ENCODE peak calls at places on chromosome 16, in five cellular contexts. One of them, this sample, is unnamed. For H3K9me3, the result is how much of the 10 kb centered on the place peaks cover.

GRCh38 chr16:65889533-65889966 is 476.9 kb upstream of the CDH5 start:
- DNase-seq in cardiac muscle cell: peak
- DNase-seq in stomach: no peak
- DNase-seq in PC-3: peak
- DNase-seq in neuronal stem cell: no peak
- DNase-seq in this sample: peak

GRCh38 chr16:56989988-56990387 is 631 bp downstream of the NLRC5 start:
- DNase-seq in cardiac muscle cell: no peak
- DNase-seq in stomach: no peak
- DNase-seq in PC-3: no peak
- DNase-seq in neuronal stem cell: no peak
- DNase-seq in this sample: no peak

GRCh38 chr16:79664407-79664806 is 63.9 kb upstream of the MAF start:
- DNase-seq in cardiac muscle cell: no peak
- DNase-seq in stomach: no peak
- DNase-seq in PC-3: no peak
- DNase-seq in neuronal stem cell: no peak
- DNase-seq in this sample: no peak

GRCh38 chr16:6725634-6726331 is 606.9 kb upstream of the RBFOX1 start:
- DNase-seq in cardiac muscle cell: no peak
- DNase-seq in stomach: no peak
- DNase-seq in PC-3: peak
- DNase-seq in neuronal stem cell: no peak
- DNase-seq in this sample: peak

GRCh38 chr16:87780385-87780989 is 14.7 kb upstream of the KLHDC4 start:
- DNase-seq in cardiac muscle cell: peak
- DNase-seq in stomach: peak
- DNase-seq in PC-3: no peak
- DNase-seq in neuronal stem cell: no peak
- DNase-seq in this sample: no peak

GRCh38 chr16:11079657-11080187 is 135.4 kb downstream of the CLEC16A start:
- DNase-seq in cardiac muscle cell: peak
- DNase-seq in stomach: no peak
- DNase-seq in PC-3: peak
- DNase-seq in neuronal stem cell: no peak
- DNase-seq in this sample: no peak

GRCh38 chr16:68800257-68800875 is 43.0 kb upstream of the TANGO6 start:
- DNase-seq in cardiac muscle cell: peak
- DNase-seq in stomach: peak
- DNase-seq in PC-3: peak
- DNase-seq in neuronal stem cell: peak
- DNase-seq in this sample: peak

GRCh38 chr16:85616608-85617311 is 3.6 kb downstream of the GSE1 start:
- DNase-seq in cardiac muscle cell: no peak
- DNase-seq in stomach: peak
- DNase-seq in PC-3: no peak
- DNase-seq in neuronal stem cell: no peak
- DNase-seq in this sample: no peak

GRCh38 chr16:23836404-23837291 is 865 bp downstream of the PRKCB start:
- DNase-seq in cardiac muscle cell: no peak
- DNase-seq in stomach: peak
- DNase-seq in PC-3: no peak
- DNase-seq in neuronal stem cell: no peak
- DNase-seq in this sample: peak

GRCh38 chr16:10113248-10113647 is 69.0 kb downstream of the GRIN2A start:
- DNase-seq in cardiac muscle cell: no peak
- DNase-seq in stomach: no peak
- DNase-seq in PC-3: no peak
- DNase-seq in neuronal stem cell: no peak
- DNase-seq in this sample: no peak

GRCh38 chr16:86080982-86081381 is 182.0 kb downstream of the IRF8 start:
- DNase-seq in cardiac muscle cell: no peak
- DNase-seq in stomach: no peak
- DNase-seq in PC-3: no peak
- DNase-seq in neuronal stem cell: no peak
- DNase-seq in this sample: no peak

GRCh38 chr16:64983983-64984382 is 137.9 kb downstream of the CDH11 start:
- DNase-seq in cardiac muscle cell: peak
- DNase-seq in stomach: no peak
- DNase-seq in PC-3: peak
- DNase-seq in neuronal stem cell: peak
- DNase-seq in this sample: peak

GRCh38 chr16:74742051-74742481 is 32.6 kb downstream of the FA2H start:
- DNase-seq in cardiac muscle cell: peak
- DNase-seq in stomach: no peak
- DNase-seq in PC-3: no peak
- DNase-seq in neuronal stem cell: no peak
- DNase-seq in this sample: no peak

GRCh38 chr16:340370-341091 is 12.0 kb downstream of the AXIN1 start:
- DNase-seq in cardiac muscle cell: no peak
- DNase-seq in stomach: no peak
- DNase-seq in PC-3: no peak
- DNase-seq in neuronal stem cell: no peak
- DNase-seq in this sample: no peak

GRCh38 chr16:342455-343213 is 9.9 kb downstream of the AXIN1 start:
- DNase-seq in cardiac muscle cell: no peak
- DNase-seq in stomach: no peak
- DNase-seq in PC-3: no peak
- DNase-seq in neuronal stem cell: no peak
- DNase-seq in this sample: no peak

GRCh38 chr16:337975-338575 is 14.4 kb downstream of the AXIN1 start:
- DNase-seq in cardiac muscle cell: no peak
- DNase-seq in stomach: no peak
- DNase-seq in PC-3: no peak
- DNase-seq in neuronal stem cell: no peak
- DNase-seq in this sample: no peak

GRCh38 chr16:337437-337836 is 15.1 kb downstream of the AXIN1 start:
- DNase-seq in cardiac muscle cell: no peak
- DNase-seq in stomach: no peak
- DNase-seq in PC-3: no peak
- DNase-seq in neuronal stem cell: no peak
- DNase-seq in this sample: peak

DNA sequence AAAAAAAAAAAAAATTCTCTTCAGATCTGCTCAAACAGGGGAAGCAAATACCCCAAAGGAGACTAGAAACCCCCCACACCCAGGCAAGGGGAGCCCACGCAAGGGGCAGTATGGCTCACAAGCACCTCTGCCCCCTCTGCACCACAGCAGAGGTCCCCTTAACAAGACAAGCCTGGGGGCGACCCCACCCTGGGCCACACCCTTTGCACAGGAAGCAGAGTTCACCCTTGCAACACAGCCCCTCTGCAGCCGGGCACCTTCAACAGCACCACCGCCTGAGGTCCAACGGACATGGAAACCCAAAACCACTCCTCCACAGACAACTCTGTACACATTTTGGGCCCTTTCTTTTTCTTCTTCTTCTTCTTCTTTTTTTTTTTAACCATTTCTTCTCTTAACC is 12.8 kb downstream of the AXIN1 start:
- DNase-seq in cardiac muscle cell: no peak
- DNase-seq in stomach: no peak
- DNase-seq in PC-3: no peak
- DNase-seq in neuronal stem cell: no peak
- DNase-seq in this sample: no peak
- H3K4me3 ChIP-seq in cardiac muscle cell: no peak
- H3K4me3 ChIP-seq in stomach: no peak
- H3K4me3 ChIP-seq in PC-3: no peak
- H3K4me3 ChIP-seq in neuronal stem cell: no peak
- H3K4me3 ChIP-seq in this sample: no peak

GRCh38 chr16:31202402-31203385 is at the start of gene PYCARD:
- DNase-seq in cardiac muscle cell: peak
- DNase-seq in stomach: peak
- DNase-seq in PC-3: peak
- DNase-seq in neuronal stem cell: no peak
- DNase-seq in this sample: no peak
- H3K27ac ChIP-seq in cardiac muscle cell: no peak
- H3K27ac ChIP-seq in stomach: peak
- H3K27ac ChIP-seq in PC-3: no peak
- H3K27ac ChIP-seq in neuronal stem cell: no peak
- H3K27ac ChIP-seq in this sample: no peak

DNA sequence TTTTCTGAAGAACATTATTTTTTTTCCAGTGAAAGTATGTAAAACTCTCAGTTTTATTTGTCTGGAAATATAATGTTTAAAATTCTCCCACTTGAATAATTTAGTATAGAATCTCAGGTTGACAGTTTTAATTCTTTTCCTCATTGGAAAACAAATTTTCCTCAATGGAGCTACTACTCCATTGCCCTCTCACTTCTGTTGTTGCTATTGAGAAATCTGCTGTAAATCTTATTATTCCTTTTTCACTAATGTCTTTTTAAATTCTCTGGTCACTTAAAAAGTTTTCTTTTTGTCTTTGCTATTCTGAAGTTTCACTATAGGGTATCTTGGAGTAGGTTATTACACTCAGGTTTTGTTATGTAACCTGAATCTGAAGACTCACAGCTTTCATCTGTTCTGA is 216.1 kb upstream of the PMFBP1 start:
- DNase-seq in cardiac muscle cell: no peak
- DNase-seq in stomach: no peak
- DNase-seq in PC-3: no peak
- DNase-seq in neuronal stem cell: no peak
- DNase-seq in this sample: no peak
- H3K9me3 ChIP-seq in cardiac muscle cell: under half
- H3K9me3 ChIP-seq in stomach: under half
- H3K9me3 ChIP-seq in PC-3: under half
- H3K9me3 ChIP-seq in neuronal stem cell: under half
- H3K9me3 ChIP-seq in this sample: under half

GRCh38 chr16:14449334-14449733 is 180.7 kb downstream of the PARN start:
- DNase-seq in cardiac muscle cell: no peak
- DNase-seq in stomach: no peak
- DNase-seq in PC-3: peak
- DNase-seq in neuronal stem cell: no peak
- DNase-seq in this sample: no peak
- H3K4me3 ChIP-seq in cardiac muscle cell: no peak
- H3K4me3 ChIP-seq in stomach: no peak
- H3K4me3 ChIP-seq in PC-3: no peak
- H3K4me3 ChIP-seq in neuronal stem cell: no peak
- H3K4me3 ChIP-seq in this sample: no peak

GRCh38 chr16:89112377-89113151 is 18.9 kb downstream of the ACSF3 start:
- DNase-seq in cardiac muscle cell: no peak
- DNase-seq in stomach: no peak
- DNase-seq in PC-3: no peak
- DNase-seq in neuronal stem cell: no peak
- DNase-seq in this sample: no peak

GRCh38 chr16:89113152-89113547 is 19.5 kb downstream of the ACSF3 start:
- DNase-seq in cardiac muscle cell: no peak
- DNase-seq in stomach: no peak
- DNase-seq in PC-3: no peak
- DNase-seq in neuronal stem cell: no peak
- DNase-seq in this sample: no peak

GRCh38 chr16:89114159-89114981 is 20.7 kb downstream of the ACSF3 start:
- DNase-seq in cardiac muscle cell: peak
- DNase-seq in stomach: no peak
- DNase-seq in PC-3: no peak
- DNase-seq in neuronal stem cell: peak
- DNase-seq in this sample: no peak

GRCh38 chr16:89115216-89115949 is 21.7 kb downstream of the ACSF3 start:
- DNase-seq in cardiac muscle cell: peak
- DNase-seq in stomach: peak
- DNase-seq in PC-3: no peak
- DNase-seq in neuronal stem cell: no peak
- DNase-seq in this sample: no peak

DNA sequence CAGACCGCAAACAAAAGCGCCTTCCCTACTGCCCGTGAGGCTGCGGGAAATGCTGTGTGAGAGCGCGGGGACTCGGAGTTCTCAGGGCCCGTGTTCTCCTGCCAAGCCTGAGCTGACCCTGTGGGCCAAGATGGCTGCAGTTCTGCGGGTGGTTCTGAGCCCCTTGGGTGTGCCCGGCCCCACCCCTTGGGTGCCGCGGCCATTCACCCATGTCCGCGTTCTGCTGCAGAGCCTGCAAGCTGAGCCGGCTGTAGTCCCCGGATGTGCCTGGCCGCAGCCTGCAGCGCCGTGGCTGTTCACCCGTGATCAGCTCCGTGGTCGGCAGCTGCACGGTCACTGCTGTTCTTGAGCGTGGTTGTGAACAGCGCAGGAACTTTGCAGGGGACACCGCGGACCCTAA is 20.0 kb downstream of the ACSF3 start:
- DNase-seq in cardiac muscle cell: no peak
- DNase-seq in stomach: no peak
- DNase-seq in PC-3: no peak
- DNase-seq in neuronal stem cell: no peak
- DNase-seq in this sample: no peak
- H3K27ac ChIP-seq in cardiac muscle cell: no peak
- H3K27ac ChIP-seq in stomach: no peak
- H3K27ac ChIP-seq in PC-3: no peak
- H3K27ac ChIP-seq in neuronal stem cell: no peak
- H3K27ac ChIP-seq in this sample: no peak

DNA sequence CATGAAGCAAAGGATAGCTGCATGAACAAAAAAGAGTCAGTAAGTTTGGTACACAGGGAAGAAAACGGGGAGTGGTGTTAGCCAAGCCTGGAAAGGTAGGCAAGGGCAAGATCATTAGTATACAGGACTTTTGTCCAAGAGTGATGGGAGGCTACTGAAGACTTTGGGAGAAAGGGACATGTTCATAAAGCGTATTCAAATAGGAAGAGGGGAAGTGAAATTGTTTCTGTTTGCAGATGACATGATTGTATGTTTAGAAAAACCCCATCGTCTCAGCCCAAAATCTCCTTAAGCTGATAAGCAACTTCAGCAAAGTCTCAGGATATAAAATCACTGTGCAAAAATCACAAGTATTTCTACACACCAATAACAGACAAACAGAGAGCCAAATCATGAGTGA is 19.4 kb downstream of the CDYL2 start:
- DNase-seq in cardiac muscle cell: no peak
- DNase-seq in stomach: no peak
- DNase-seq in PC-3: no peak
- DNase-seq in neuronal stem cell: no peak
- DNase-seq in this sample: no peak
- H3K9me3 ChIP-seq in cardiac muscle cell: under half
- H3K9me3 ChIP-seq in stomach: under half
- H3K9me3 ChIP-seq in PC-3: under half
- H3K9me3 ChIP-seq in neuronal stem cell: under half
- H3K9me3 ChIP-seq in this sample: under half

GRCh38 chr16:28538733-28539596 is at the start of gene NUPR1:
- DNase-seq in cardiac muscle cell: peak
- DNase-seq in stomach: peak
- DNase-seq in PC-3: peak
- DNase-seq in neuronal stem cell: no peak
- DNase-seq in this sample: no peak
- H3K4me3 ChIP-seq in cardiac muscle cell: no peak
- H3K4me3 ChIP-seq in stomach: peak
- H3K4me3 ChIP-seq in PC-3: peak
- H3K4me3 ChIP-seq in neuronal stem cell: no peak
- H3K4me3 ChIP-seq in this sample: no peak

GRCh38 chr16:71421911-71422310 is 19.9 kb downstream of the TLE7 start:
- DNase-seq in cardiac muscle cell: no peak
- DNase-seq in stomach: no peak
- DNase-seq in PC-3: peak
- DNase-seq in neuronal stem cell: no peak
- DNase-seq in this sample: peak
- H3K27ac ChIP-seq in cardiac muscle cell: no peak
- H3K27ac ChIP-seq in stomach: no peak
- H3K27ac ChIP-seq in PC-3: no peak
- H3K27ac ChIP-seq in neuronal stem cell: no peak
- H3K27ac ChIP-seq in this sample: no peak